ENCODE peak calls at places on chromosomes 1 and 21, in six cellular contexts. H, U, S, C, A and M are unnamed samples.

GRCh38 chr1:227923353-227924167 is 24.2 kb downstream of the WNT9A start:
- DNase-seq in H (no peak), C (no peak), U (no peak), S (no peak), A (no peak), M (no peak)

GRCh38 chr1:204313675-204314074 is 46.1 kb downstream of the PLEKHA6 start:
- DNase-seq in U (no peak), H (no peak), A (no peak), S (no peak), C (no peak), M (no peak)

GRCh38 chr1:118136511-118136937 is 48.5 kb downstream of the SPAG17 start:
- DNase-seq in S (no peak), H (peak; percentile 90), C (no peak), U (no peak), A (no peak), M (peak; percentile 58)

GRCh38 chr1:86247553-86248279 is 91.1 kb upstream of the COL24A1 start:
- DNase-seq in C (no peak), A (no peak), H (peak; percentile 3), S (no peak), U (no peak), M (no peak)

GRCh38 chr1:19967808-19968207 is 11.6 kb downstream of the PLA2G2A start:
- DNase-seq in H (no peak), U (no peak), A (no peak), S (no peak), C (no peak), M (no peak)

GRCh38 chr1:1432566-1432950 is 2.9 kb upstream of the VWA1 start:
- DNase-seq in H (no peak), A (no peak), U (no peak), C (no peak), S (no peak), M (no peak)

GRCh38 chr1:86503477-86504129 is 34.9 kb downstream of the CLCA1 start:
- DNase-seq in C (no peak), H (peak; percentile 18), U (no peak), A (no peak), S (no peak), M (peak; percentile 6)

GRCh38 chr1:207579436-207579799 is 65.5 kb upstream of the CR1L start:
- DNase-seq in A (peak; percentile 43), S (peak; percentile 61), H (peak; percentile 60), U (peak; percentile 64), C (peak; percentile 73), M (peak; percentile 8)

GRCh38 chr1:218397752-218398339 is 52.7 kb downstream of the TGFB2 start:
- DNase-seq in S (peak; percentile 36), H (no peak), U (peak; percentile 90), C (no peak), A (no peak), M (no peak)

GRCh38 chr1:223811634-223812101 is 34.1 kb downstream of the TP53BP2 start:
- DNase-seq in A (peak; percentile 59), S (no peak), U (peak; percentile 51), H (peak; percentile 49), C (no peak), M (no peak)

GRCh38 chr1:65467536-65467935 is 47.1 kb downstream of the LEPR start:
- DNase-seq in C (peak; percentile 59), H (peak; percentile 58), U (peak; percentile 41), S (peak; percentile 72), A (peak; percentile 13), M (no peak)

GRCh38 chr21:43270800-43271261 is 102.0 kb downstream of the CRYAA start:
- DNase-seq in A (no peak), C (no peak), U (no peak), H (no peak), S (no peak), M (no peak)

GRCh38 chr1:30819244-30819571 is 61.6 kb upstream of the LAPTM5 start:
- DNase-seq in H (no peak), S (no peak), C (no peak), U (no peak), A (no peak), M (no peak)

GRCh38 chr21:45004059-45004422 is 64.2 kb downstream of the SLX9 start:
- DNase-seq in S (no peak), C (no peak), U (no peak), A (no peak), H (no peak), M (no peak)

GRCh38 chr1:58524353-58524945 is 22.1 kb downstream of the OMA1 start:
- DNase-seq in S (no peak), C (no peak), A (no peak), H (peak; percentile 85), U (no peak), M (peak; percentile 72)

GRCh38 chr1:203985044-203985443 is 87.9 kb upstream of the SOX13 start:
- DNase-seq in H (no peak), A (no peak), C (no peak), U (no peak), S (no peak), M (no peak)

GRCh38 chr21:21137986-21138385 is 139.8 kb downstream of the NCAM2 start:
- DNase-seq in A (no peak), U (no peak), C (no peak), S (no peak), H (peak; percentile 74), M (peak; percentile 53)

GRCh38 chr1:222974496-222974895 is 159.7 kb downstream of the DISP1 start:
- DNase-seq in C (no peak), S (no peak), H (peak; percentile 94), A (no peak), U (no peak), M (peak; percentile 51)

GRCh38 chr1:42013881-42014470 is 95.3 kb upstream of the HIVEP3 start:
- DNase-seq in H (no peak), C (no peak), S (no peak), A (no peak), U (no peak), M (no peak)

GRCh38 chr1:15577691-15578090 is 7.2 kb downstream of the AGMAT start:
- DNase-seq in C (no peak), S (no peak), U (no peak), H (no peak), A (no peak), M (no peak)

GRCh38 chr1:101071470-101071886 is 45.9 kb upstream of the DPH5 start:
- DNase-seq in S (no peak), H (peak; percentile 13), C (peak; percentile 61), A (no peak), U (no peak), M (no peak)

GRCh38 chr1:233607252-233608119 is 6.4 kb upstream of the KCNK1 start:
- DNase-seq in U (no peak), H (no peak), A (no peak), C (no peak), S (no peak), M (no peak)

GRCh38 chr1:13779930-13780329 is 79.9 kb downstream of the PRDM2 start:
- DNase-seq in A (no peak), S (no peak), C (no peak), U (no peak), H (peak; percentile 63), M (no peak)

GRCh38 chr1:37410080-37410479 is 64.3 kb upstream of the ZC3H12A start:
- DNase-seq in C (peak; percentile 76), H (no peak), S (no peak), U (no peak), A (no peak), M (no peak)

GRCh38 chr21:46121286-46122221 is 23.6 kb downstream of the COL6A2 start:
- DNase-seq in H (no peak), S (no peak), C (no peak), A (no peak), U (no peak), M (no peak)

GRCh38 chr21:43966946-43967512 is 45.1 kb upstream of the TRAPPC10 start:
- DNase-seq in A (no peak), S (no peak), C (no peak), H (no peak), U (no peak), M (no peak)

GRCh38 chr1:9589719-9590157 is 1.0 kb downstream of the TMEM201 start:
- DNase-seq in H (peak; percentile 5), C (no peak), S (no peak), A (no peak), U (peak; percentile 30), M (no peak)

GRCh38 chr21:29056005-29056404 is 17.4 kb downstream of the CCT8 start:
- DNase-seq in U (peak; percentile 4), S (no peak), H (peak; percentile 20), C (no peak), A (no peak), M (no peak)

DNA sequence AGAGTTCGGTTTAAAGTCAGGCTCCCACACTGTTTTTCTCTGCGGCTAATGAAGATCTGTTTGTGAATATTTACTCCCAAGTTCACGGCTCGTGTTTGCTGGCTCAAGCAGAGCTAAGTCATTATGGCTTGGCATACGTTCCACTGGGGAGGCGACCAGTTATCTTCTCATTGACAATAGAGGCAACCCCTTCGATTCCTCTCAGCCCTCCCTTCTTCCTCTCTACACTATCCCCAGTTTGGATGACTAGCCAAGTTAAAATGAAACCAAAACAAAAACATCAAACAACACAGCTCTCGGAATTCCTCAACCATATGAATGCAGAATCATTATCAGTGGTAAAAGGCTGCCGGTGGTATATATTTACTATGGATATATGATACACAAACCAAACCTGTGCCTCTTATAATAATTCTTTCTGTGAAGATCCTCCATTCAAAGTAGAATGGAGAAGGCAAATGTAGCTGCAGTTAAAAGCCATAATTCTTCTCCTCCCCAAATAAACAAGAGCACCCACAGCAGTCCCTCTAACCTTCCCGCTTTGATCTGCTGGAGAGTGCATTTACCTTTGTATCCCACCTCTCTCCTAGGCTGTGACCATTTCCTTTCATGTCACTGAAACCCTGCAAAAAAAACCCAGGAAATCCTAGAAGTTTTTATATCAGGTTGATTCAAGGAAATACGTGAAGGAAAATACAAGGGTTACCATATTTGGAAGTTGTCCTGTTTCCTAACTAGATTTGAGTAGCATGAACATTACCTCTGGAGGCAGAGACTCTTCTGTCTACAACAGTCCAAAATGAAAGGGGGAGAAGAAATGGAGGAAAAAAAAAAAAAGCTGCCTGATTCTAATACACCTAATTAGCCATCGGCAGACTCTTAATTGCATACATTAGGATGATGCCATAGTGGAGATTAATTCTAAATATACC is 108.3 kb upstream of the USH2A start:
- DNase-seq in A (no peak), H (peak; percentile 41), U (no peak), C (no peak), S (no peak), M (no peak)
- H3K4me3 ChIP-seq in A (peak overlapping the region; percentile 49), H (peak overlapping the region; percentile 82), U (peak overlapping the region; percentile 32), C (no peak overlapping the region), S (no peak overlapping the region), M (peak overlapping the region; percentile 47)

GRCh38 chr1:22257286-22258275 is 114.7 kb upstream of the WNT4 start:
- DNase-seq in A (no peak), S (no peak), H (no peak), U (peak; percentile 67), C (no peak), M (no peak)
- H3K27ac ChIP-seq in A (no peak overlapping the region), S (no peak overlapping the region), H (peak overlapping the region; percentile 43), U (peak overlapping the region; percentile 45), C (no peak overlapping the region), M (no peak overlapping the region)

DNA sequence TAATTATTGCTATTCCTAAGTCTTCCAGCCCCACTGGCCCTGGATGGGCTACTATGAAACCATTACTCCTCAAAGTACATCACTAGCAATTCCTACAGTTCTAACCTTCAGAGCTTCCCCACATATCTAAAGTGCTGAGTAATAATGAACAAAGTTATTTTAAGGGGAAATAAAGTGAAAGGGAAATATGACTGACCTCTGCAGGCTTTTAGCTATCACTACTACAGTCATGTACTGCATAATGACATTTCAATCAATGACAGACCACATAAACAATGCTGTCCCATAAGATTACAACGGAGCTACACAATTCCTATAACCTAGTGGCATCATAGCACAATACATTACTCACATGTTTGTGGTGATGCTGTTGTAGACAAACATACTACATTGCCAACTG is 32.5 kb upstream of the ASPM start:
- DNase-seq in C (peak; percentile 23), H (peak; percentile 74), A (no peak), S (no peak), U (peak; percentile 74), M (no peak)
- TF ChIP-seq CTCF in C (no peak), H (peak; percentile 46), A (no peak), S (peak; percentile 44), U (peak; percentile 18), M (peak; percentile 33)

GRCh38 chr1:245645406-245645805 is 490.6 kb downstream of the KIF26B start:
- DNase-seq in C (no peak), A (no peak), S (no peak), U (no peak), H (no peak), M (no peak)
- H3K4me3 ChIP-seq in C (no peak overlapping the region), A (no peak overlapping the region), S (no peak overlapping the region), U (no peak overlapping the region), H (no peak overlapping the region), M (no peak overlapping the region)